ENCODE peak calls at places on chromosomes 2 and 18, in ten cellular contexts. G is mucosa of descending colon; F is IMR-90; S is lower lobe of right lung; H is upper lobe of right lung; E is left ventricle myocardium inferior; L is foreskin fibroblast; N is B cell; D is CD4-positive, alpha-beta T cell; Y is fibroblast of mammary gland. J is an unnamed sample.
A peak's percentile ranks its signal among the peaks of the same experiment; 100 is the strongest.

GRCh38 chr2:172096661-172097547 is 5.8 kb downstream of the DLX2 start:
- DNase-seq in L (peak; percentile 87), G (peak; percentile 35), D (no peak), E (no peak), N (peak; percentile 62), S (no peak), F (peak; percentile 39), H (no peak), Y (peak; percentile 57), J (peak; percentile 89)

GRCh38 chr2:132670961-132671781 is 1.2 kb upstream of the LYPD1 start:
- DNase-seq in G (no peak), N (no peak), L (peak; percentile 58), H (no peak), Y (peak; percentile 77), D (no peak), S (no peak), E (no peak), F (peak; percentile 97), J (peak; percentile 80)

GRCh38 chr2:146818122-146818521 is 1026.7 kb upstream of the ACVR2A start:
- DNase-seq in S (no peak), D (no peak), L (peak; percentile 74), N (no peak), H (no peak), Y (peak; percentile 81), E (no peak), F (peak; percentile 5), G (no peak), J (no peak)

GRCh38 chr2:152134488-152135280 is 35.8 kb upstream of the CACNB4 start:
- DNase-seq in D (no peak), E (no peak), G (no peak), Y (peak; percentile 49), S (no peak), H (no peak), L (peak; percentile 46), F (peak; percentile 68), N (no peak), J (no peak)

GRCh38 chr2:235534608-235535422 is 41.0 kb downstream of the AGAP1 start:
- DNase-seq in D (no peak), S (no peak), G (peak; percentile 57), F (no peak), H (peak; percentile 38), L (no peak), E (no peak), N (no peak), Y (no peak), J (no peak)

GRCh38 chr2:119218478-119219064 is 5.1 kb upstream of the STEAP3 start:
- DNase-seq in F (peak; percentile 74), Y (peak; percentile 70), G (no peak), L (peak; percentile 80), D (no peak), E (no peak), H (no peak), S (peak; percentile 50), N (no peak), J (peak; percentile 47)

GRCh38 chr2:4516362-4516761 is 813.0 kb downstream of the DCDC2C start:
- DNase-seq in L (no peak), D (no peak), Y (no peak), G (no peak), H (no peak), E (no peak), F (no peak), S (no peak), N (no peak), J (no peak)

GRCh38 chr2:164335128-164335527 is 286.2 kb downstream of the GRB14 start:
- DNase-seq in Y (no peak), S (no peak), N (no peak), F (no peak), L (no peak), D (no peak), G (no peak), E (no peak), H (no peak), J (no peak)

GRCh38 chr2:159677654-159678053 is 34.7 kb upstream of the MARCHF7 start:
- DNase-seq in N (no peak), H (no peak), E (no peak), G (no peak), S (no peak), Y (peak; percentile 33), D (no peak), F (peak; percentile 33), L (peak; percentile 31), J (peak; percentile 10)

GRCh38 chr2:70328921-70329561 is 27.2 kb upstream of the FAM136A start:
- DNase-seq in Y (no peak), L (no peak), H (peak; percentile 83), F (no peak), G (peak; percentile 86), N (no peak), D (no peak), E (no peak), S (peak; percentile 69), J (no peak)

GRCh38 chr2:45014016-45014702 is 4.9 kb upstream of the SIX2 start:
- DNase-seq in S (no peak), H (peak; percentile 81), L (peak; percentile 70), N (peak; percentile 69), G (peak; percentile 64), F (no peak), Y (peak; percentile 70), E (peak; percentile 69), D (no peak), J (no peak)

GRCh38 chr2:176583530-176584101 is 314.4 kb downstream of the MTX2 start:
- DNase-seq in N (no peak), S (no peak), E (no peak), H (no peak), L (peak; percentile 31), D (no peak), Y (peak; percentile 70), G (peak; percentile 31), F (peak; percentile 31), J (peak; percentile 45)

GRCh38 chr2:240557808-240558207 is at the start of gene ANKMY1:
- DNase-seq in G (peak; percentile 84), H (peak; percentile 91), D (peak; percentile 47), S (peak; percentile 85), L (peak; percentile 93), Y (peak; percentile 69), F (peak; percentile 67), E (peak; percentile 69), N (peak; percentile 84), J (peak; percentile 49)

GRCh38 chr2:120466704-120467054 is 120.7 kb downstream of the INHBB start:
- DNase-seq in L (peak; percentile 74), Y (no peak), N (no peak), S (no peak), F (no peak), E (no peak), H (no peak), D (no peak), G (no peak), J (no peak)

GRCh38 chr2:188916831-188917230 is 57.3 kb upstream of the COL3A1 start:
- DNase-seq in Y (no peak), L (no peak), F (peak; percentile 33), N (no peak), S (no peak), H (no peak), D (no peak), E (no peak), G (no peak), J (no peak)

GRCh38 chr2:71878626-71879508 is 268.8 kb downstream of the CYP26B1 start:
- DNase-seq in E (no peak), L (no peak), N (no peak), H (no peak), S (no peak), G (no peak), D (no peak), F (no peak), Y (no peak), J (no peak)
- TF ChIP-seq CTCF in E (no peak), L (no peak), N (no peak), H (no peak), S (no peak), G (no peak), D (no peak), F (no peak), Y (no peak), J (no peak)

GRCh38 chr18:31229829-31230228 is 67.2 kb upstream of the DSC1 start:
- DNase-seq in Y (no peak), S (no peak), D (no peak), E (no peak), N (no peak), F (no peak), H (no peak), G (no peak), L (no peak), J (no peak)

GRCh38 chr18:31230495-31230894 is 67.8 kb upstream of the DSC1 start:
- DNase-seq in E (no peak), H (no peak), G (no peak), S (no peak), Y (no peak), D (no peak), L (no peak), N (no peak), F (peak; percentile 86), J (no peak)

GRCh38 chr18:31233550-31234306 is 71.1 kb upstream of the DSC1 start:
- DNase-seq in H (no peak), F (no peak), G (peak; percentile 33), Y (no peak), N (no peak), D (no peak), S (no peak), L (no peak), E (no peak), J (no peak)

GRCh38 chr18:31232779-31233424 is 70.2 kb upstream of the DSC1 start:
- DNase-seq in Y (no peak), D (no peak), G (no peak), E (no peak), H (no peak), F (no peak), N (no peak), L (no peak), S (no peak), J (no peak)

GRCh38 chr18:31232000-31232399 is 69.3 kb upstream of the DSC1 start:
- DNase-seq in H (no peak), N (no peak), D (no peak), E (no peak), L (no peak), S (no peak), F (no peak), Y (no peak), G (no peak), J (no peak)
- TF ChIP-seq CTCF in H (no peak), N (no peak), D (no peak), E (no peak), L (no peak), S (no peak), F (no peak), Y (no peak), G (no peak), J (no peak)

GRCh38 chr2:148936857-148937450 is 61.9 kb downstream of the KIF5C start:
- DNase-seq in N (no peak), F (no peak), Y (no peak), D (no peak), L (no peak), G (no peak), E (no peak), H (no peak), S (no peak), J (no peak)
- TF ChIP-seq CTCF in N (no peak), F (no peak), Y (no peak), D (no peak), L (no peak), G (no peak), E (no peak), H (no peak), S (no peak), J (peak; percentile 40)

DNA sequence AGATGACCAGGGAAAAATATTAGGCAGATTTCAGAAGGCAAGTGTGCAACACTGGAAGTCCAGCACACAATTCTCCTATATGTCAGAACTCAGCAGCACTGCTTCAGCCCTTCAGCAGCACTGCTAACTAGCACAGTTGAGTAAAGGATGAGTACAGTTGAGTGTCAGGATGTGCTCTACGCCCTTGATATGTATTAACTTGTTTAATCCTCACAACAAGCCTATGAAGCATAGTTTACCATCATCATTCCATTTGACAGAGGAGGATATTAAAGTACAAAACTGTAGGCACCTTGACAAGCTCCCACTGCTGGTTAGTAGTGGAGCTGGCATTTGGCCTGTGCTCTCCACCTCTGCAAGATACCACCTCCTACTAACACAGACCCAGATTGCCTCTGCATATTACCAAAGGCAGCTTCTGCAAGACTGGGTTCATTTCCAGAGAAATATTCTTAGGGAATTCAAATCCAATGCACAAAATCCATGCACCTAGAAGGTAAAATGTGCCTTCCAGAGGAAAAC is 230.8 kb downstream of the ANAPC1 start:
- DNase-seq in E (no peak), Y (no peak), N (no peak), S (no peak), L (no peak), G (no peak), H (no peak), F (no peak), D (no peak), J (no peak)
- TF ChIP-seq CTCF in E (no peak), Y (no peak), N (no peak), S (no peak), L (no peak), G (no peak), H (no peak), F (no peak), D (no peak), J (no peak)